ENCODE peak calls at places on chromosomes 1 and 21, in four cellular contexts. L is A549, C is HepG2, B is K562. T is an unnamed sample.

GRCh38 chr1:23210351-23210785 is 6.9 kb downstream of the HTR1D start:
- DNase-seq in L (peak), C (no peak), B (no peak), T (peak)

GRCh38 chr1:53061859-53062714 is at the start of gene PODN:
- DNase-seq in B (peak), C (no peak), L (no peak), T (no peak)

GRCh38 chr1:184272178-184272866 is 114.5 kb upstream of the C1orf21 start:
- DNase-seq in C (no peak), L (no peak), B (no peak), T (no peak)

GRCh38 chr1:226662704-226663326 is 76.3 kb downstream of the ITPKB start:
- DNase-seq in B (peak), L (peak), C (no peak), T (no peak)

GRCh38 chr21:14554948-14555347 is 8.8 kb upstream of the SAMSN1 start:
- DNase-seq in C (no peak), B (no peak), L (no peak), T (no peak)

GRCh38 chr1:210531475-210532222 is 202.9 kb downstream of the HHAT start:
- DNase-seq in B (no peak), C (no peak), L (no peak), T (no peak)

GRCh38 chr1:93676424-93676823 is 5.2 kb downstream of the BCAR3 start:
- DNase-seq in C (no peak), L (no peak), B (no peak), T (no peak)

GRCh38 chr1:100969336-100969735 is 56.2 kb downstream of the DPH5 start:
- DNase-seq in L (no peak), B (no peak), C (no peak), T (no peak)

GRCh38 chr1:235315735-235316134 is 12.2 kb downstream of the ARID4B start:
- DNase-seq in C (no peak), L (no peak), B (no peak), T (no peak)

GRCh38 chr1:109650609-109651008 is 5.3 kb upstream of the GSTM4 start:
- DNase-seq in L (no peak), B (no peak), C (no peak), T (no peak)

GRCh38 chr1:28538286-28538685 is 14.6 kb upstream of the TRNAU1AP start:
- DNase-seq in L (no peak), C (no peak), B (no peak), T (no peak)

GRCh38 chr1:168223261-168223660 is 2.5 kb upstream of the SFT2D2 start:
- DNase-seq in B (no peak), L (no peak), C (no peak), T (no peak)

GRCh38 chr1:82387070-82387366 is 586.3 kb downstream of the ADGRL2 start:
- DNase-seq in C (no peak), B (no peak), L (no peak), T (no peak)

GRCh38 chr1:198519639-198520501 is 20.6 kb downstream of the ATP6V1G3 start:
- DNase-seq in C (no peak), B (no peak), L (no peak), T (no peak)

GRCh38 chr1:1074631-1075147 is 583 bp upstream of the RNF223 start:
- DNase-seq in L (no peak), C (no peak), B (no peak), T (no peak)

GRCh38 chr1:167666416-167666815 is 36.4 kb downstream of the RCSD1 start:
- DNase-seq in C (no peak), L (no peak), B (no peak), T (no peak)

GRCh38 chr1:156001021-156001681 is 19.6 kb downstream of the SSR2 start:
- DNase-seq in L (no peak), C (peak), B (no peak), T (no peak)
- TF ChIP-seq NR3C1 in L (no peak), C (no peak), B (no peak), T (no peak)

GRCh38 chr21:36385909-36386642 is 884 bp downstream of the CHAF1B start:
- DNase-seq in C (no peak), B (no peak), L (no peak), T (no peak)

GRCh38 chr21:36388835-36389234 is 3.6 kb downstream of the CHAF1B start:
- DNase-seq in B (no peak), C (no peak), L (peak), T (peak)

GRCh38 chr21:36385233-36385908 is at the start of gene CHAF1B:
- DNase-seq in C (peak), L (peak), B (peak), T (peak)

GRCh38 chr21:36384885-36385232 is 333 bp upstream of the CHAF1B start:
- DNase-seq in B (no peak), C (no peak), L (no peak), T (no peak)

DNA sequence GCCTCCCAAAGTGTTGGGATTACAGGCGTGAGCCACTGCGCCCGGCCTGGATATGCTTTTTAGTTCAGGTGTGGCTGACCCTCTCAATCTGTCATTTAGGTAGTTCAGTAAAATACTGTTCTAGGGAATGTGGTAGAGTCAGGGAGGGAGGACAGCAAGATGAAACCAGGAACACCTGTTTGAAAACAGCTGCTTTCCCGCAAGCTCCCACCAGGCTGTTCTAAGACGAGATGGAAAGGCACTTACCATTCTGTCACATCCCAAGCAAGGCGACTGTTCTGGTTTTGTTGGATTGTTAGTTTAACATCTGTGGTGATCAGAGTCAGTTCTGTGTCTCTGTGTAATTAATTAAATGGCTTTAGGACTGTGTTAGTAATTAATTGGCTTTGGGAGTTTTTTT is 2.9 kb downstream of the CHAF1B start:
- DNase-seq in C (no peak), B (no peak), L (no peak), T (no peak)
- TF ChIP-seq NR3C1 in C (no peak), B (no peak), L (no peak), T (no peak)

GRCh38 chr1:29736582-29737188 is 500.4 kb downstream of the PTPRU start:
- DNase-seq in C (peak), L (peak), B (peak), T (peak)
- TF ChIP-seq NR3C1 in C (no peak), L (no peak), B (no peak), T (no peak)

GRCh38 chr1:222392571-222392970 is 155.3 kb downstream of the HHIPL2 start:
- DNase-seq in L (no peak), B (no peak), C (no peak), T (no peak)
- TF ChIP-seq NR3C1 in L (no peak), B (no peak), C (no peak), T (no peak)

DNA sequence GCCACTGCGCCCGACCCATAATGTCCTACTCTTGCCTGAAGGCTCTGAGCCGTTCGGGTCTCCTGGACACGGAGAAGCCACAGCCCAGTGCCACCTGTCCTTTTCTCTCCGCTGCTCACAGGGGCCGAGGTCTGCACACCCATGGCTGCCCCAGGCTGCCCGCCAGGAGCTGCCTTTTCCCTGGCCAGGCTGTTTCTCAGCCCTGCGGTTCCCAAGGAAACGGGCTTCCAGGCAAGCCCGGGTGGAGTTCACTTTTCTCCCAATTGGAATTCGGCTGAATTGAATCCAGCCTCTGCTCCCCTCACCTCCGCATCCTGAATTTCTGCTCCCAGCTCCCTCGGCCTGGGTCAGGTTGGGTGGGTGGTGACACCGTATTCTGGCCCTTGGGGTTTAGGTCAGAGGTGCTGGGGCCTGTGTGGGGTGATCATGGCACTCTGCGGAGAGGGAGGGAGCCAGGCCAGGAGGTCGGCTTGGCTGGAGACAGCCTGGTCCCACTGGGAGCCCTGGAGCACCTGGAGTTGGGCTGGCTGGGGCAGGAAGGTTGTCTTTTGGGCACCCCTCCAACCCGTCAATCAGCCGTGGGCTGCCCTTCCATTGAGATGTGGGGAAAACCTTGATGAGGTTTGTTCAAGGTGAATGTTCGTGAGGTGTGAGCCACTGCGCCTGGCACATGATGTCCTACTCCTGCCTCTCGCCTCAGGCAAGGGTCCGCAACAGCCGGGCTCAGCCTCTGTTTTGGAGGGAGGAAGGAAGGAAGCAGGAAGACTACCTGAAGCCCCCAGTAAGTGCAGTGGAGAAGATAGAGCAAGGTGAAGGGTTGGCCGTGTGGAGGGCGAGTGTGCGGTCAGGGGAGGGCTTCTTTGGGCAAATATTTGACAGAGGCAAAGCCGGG is 25.1 kb downstream of the RRP1 start:
- DNase-seq in B (no peak), C (no peak), L (no peak), T (no peak)
- TF ChIP-seq NR3C1 in B (no peak), C (no peak), L (no peak), T (no peak)

GRCh38 chr1:6178751-6179563 is 1.2 kb downstream of the CHD5 start:
- DNase-seq in C (no peak), L (no peak), B (no peak), T (peak)
- TF ChIP-seq NR3C1 in C (no peak), L (no peak), B (no peak), T (no peak)

GRCh38 chr1:113978863-113979702 is at the start of gene OLFML3:
- DNase-seq in B (peak), C (peak), L (peak), T (peak)

GRCh38 chr1:113972954-113973353 is 6.3 kb upstream of the OLFML3 start:
- DNase-seq in L (no peak), C (no peak), B (no peak), T (no peak)

GRCh38 chr1:113980120-113980519 is 846 bp downstream of the OLFML3 start:
- DNase-seq in C (no peak), L (no peak), B (no peak), T (no peak)

GRCh38 chr1:113975211-113975895 is 3.9 kb upstream of the OLFML3 start:
- DNase-seq in C (no peak), B (no peak), L (no peak), T (no peak)

DNA sequence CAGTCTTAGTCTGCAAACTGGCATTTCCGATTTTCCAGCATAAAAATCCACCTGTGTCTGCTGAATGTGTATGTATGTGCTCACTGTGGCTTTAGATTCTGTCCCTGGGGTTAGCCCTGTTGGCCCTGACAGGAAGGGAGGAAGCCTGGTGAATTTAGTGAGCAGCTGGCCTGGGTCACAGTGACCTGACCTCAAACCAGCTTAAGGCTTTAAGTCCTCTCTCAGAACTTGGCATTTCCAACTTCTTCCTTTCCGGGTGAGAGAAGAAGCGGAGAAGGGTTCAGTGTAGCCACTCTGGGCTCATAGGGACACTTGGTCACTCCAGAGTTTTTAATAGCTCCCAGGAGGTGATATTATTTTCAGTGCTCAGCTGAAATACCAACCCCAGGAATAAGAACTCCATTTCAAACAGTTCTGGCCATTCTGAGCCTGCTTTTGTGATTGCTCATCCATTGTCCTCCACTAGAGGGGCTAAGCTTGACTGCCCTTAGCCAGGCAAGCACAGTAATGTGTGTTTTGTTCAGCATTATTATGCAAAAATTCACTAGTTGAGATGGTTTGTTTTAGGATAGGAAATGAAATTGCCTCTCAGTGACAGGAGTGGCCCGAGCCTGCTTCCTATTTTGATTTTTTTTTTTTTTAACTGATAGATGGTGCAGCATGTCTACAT is 2.5 kb upstream of the OLFML3 start:
- DNase-seq in B (peak), L (no peak), C (peak), T (no peak)
- TF ChIP-seq NR3C1 in B (no peak), L (no peak), C (no peak), T (no peak)

DNA sequence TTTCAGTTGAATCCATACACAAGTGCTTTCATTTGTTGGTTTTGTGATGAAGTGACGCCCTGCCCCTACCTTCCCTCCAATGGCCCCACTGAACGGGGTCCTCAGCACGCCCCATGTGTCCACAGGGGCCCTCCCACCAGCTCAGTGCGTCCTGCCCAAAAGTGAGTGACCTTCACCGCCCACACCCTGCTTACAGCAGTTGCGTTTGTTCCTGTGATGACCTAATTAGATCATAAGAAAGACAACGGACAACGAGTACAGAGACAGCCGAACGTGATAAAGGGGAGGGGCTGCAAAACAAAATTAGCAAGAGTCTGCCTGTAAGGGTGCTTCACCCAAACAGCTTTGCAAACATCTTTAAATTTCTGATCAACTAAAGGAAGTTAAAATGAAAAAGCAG is 38.2 kb upstream of the RIPK4 start:
- DNase-seq in C (no peak), L (no peak), B (no peak), T (no peak)
- TF ChIP-seq NR3C1 in C (no peak), L (no peak), B (no peak), T (no peak)

GRCh38 chr1:15455522-15455921 is 1.0 kb upstream of the CELA2A start:
- DNase-seq in C (no peak), B (no peak), L (no peak), T (no peak)
- TF ChIP-seq NR3C1 in C (no peak), B (no peak), L (no peak), T (no peak)

T was measured in WTC11.